ENCODE peak calls at places on chromosome 22, in six cellular contexts. V is iris pigment epithelial cell; M is naive thymus-derived CD4-positive, alpha-beta T cell; Y is T-cell; P is HL-60; S is hippocampal formation. X is an unnamed sample.

GRCh38 chr22:29621761-29622526 is 18.5 kb downstream of the NF2 start:
- DNase-seq in V (peak), M (no peak), Y (no peak), P (no peak), S (no peak), X (no peak)

GRCh38 chr22:33579448-33580093 is 340.7 kb downstream of the LARGE1 start:
- DNase-seq in V (peak), M (no peak), Y (no peak), P (peak), S (no peak), X (no peak)

GRCh38 chr22:43425976-43426785 is 14.4 kb downstream of the MPPED1 start:
- DNase-seq in V (no peak), M (no peak), Y (no peak), P (no peak), S (no peak), X (no peak)

GRCh38 chr22:33296941-33297340 is 238.8 kb upstream of the SYN3 start:
- DNase-seq in V (no peak), M (no peak), Y (no peak), P (no peak), S (no peak), X (no peak)

GRCh38 chr22:25437414-25438160 is 126.9 kb upstream of the GRK3 start:
- DNase-seq in V (no peak), M (no peak), Y (no peak), P (no peak), S (no peak), X (no peak)

GRCh38 chr22:32619614-32620426 is 145.2 kb downstream of the FBXO7 start:
- DNase-seq in V (peak), M (no peak), Y (no peak), P (no peak), S (no peak), X (no peak)

GRCh38 chr22:40182231-40182835 is 4.6 kb downstream of the TNRC6B start:
- DNase-seq in V (no peak), M (no peak), Y (no peak), P (no peak), S (no peak), X (no peak)

GRCh38 chr22:44550666-44551491 is 52.8 kb upstream of the RTL6 start:
- DNase-seq in V (peak), M (no peak), Y (no peak), P (peak), S (no peak), X (no peak)

GRCh38 chr22:21961886-21962654 is 9.4 kb upstream of the PPM1F start:
- DNase-seq in V (peak), M (no peak), Y (no peak), P (no peak), S (no peak), X (no peak)

GRCh38 chr22:46726066-46726985 is 11.7 kb downstream of the CERK start:
- DNase-seq in V (peak), M (no peak), Y (no peak), P (no peak), S (no peak), X (no peak)

GRCh38 chr22:49480340-49480739 is 347.3 kb downstream of the BRD1 start:
- DNase-seq in V (no peak), M (no peak), Y (no peak), P (no peak), S (no peak), X (no peak)

GRCh38 chr22:44180706-44181032 is at the start of gene PARVG:
- DNase-seq in V (no peak), M (peak), Y (peak), P (no peak), S (no peak), X (peak)

GRCh38 chr22:37923927-37924326 is 17.8 kb downstream of the MICALL1 start:
- DNase-seq in V (no peak), M (no peak), Y (no peak), P (no peak), S (no peak), X (no peak)

GRCh38 chr22:46382524-46382923 is 47.0 kb downstream of the TRMU start:
- DNase-seq in V (no peak), M (no peak), Y (no peak), P (no peak), S (no peak), X (no peak)

GRCh38 chr22:17742528-17742902 is 31.8 kb downstream of the BID start:
- DNase-seq in V (peak), M (peak), Y (peak), P (no peak), S (peak), X (peak)

GRCh38 chr22:49010086-49010863 is 817.4 kb downstream of the BRD1 start:
- DNase-seq in V (no peak), M (no peak), Y (no peak), P (no peak), S (no peak), X (no peak)

GRCh38 chr22:20254975-20255946 is 12.9 kb downstream of the RTN4R start:
- DNase-seq in V (no peak), M (no peak), Y (no peak), P (no peak), S (no peak), X (no peak)

GRCh38 chr22:22891139-22891621 is 3.6 kb downstream of the IGLL5 start:
- DNase-seq in V (no peak), M (no peak), Y (no peak), P (no peak), S (no peak), X (no peak)

GRCh38 chr22:22748297-22748743 is 103.9 kb downstream of the GGTLC2 start:
- DNase-seq in V (peak), M (no peak), Y (peak), P (peak), S (peak), X (peak)

GRCh38 chr22:46224044-46224746 is 25.9 kb downstream of the CDPF1 start:
- DNase-seq in V (no peak), M (no peak), Y (no peak), P (no peak), S (no peak), X (no peak)

GRCh38 chr22:28017859-28018258 is 98.8 kb upstream of the PITPNB start:
- DNase-seq in V (no peak), M (no peak), Y (no peak), P (no peak), S (no peak), X (no peak)

GRCh38 chr22:23077627-23078461 is 7.5 kb downstream of the GNAZ start:
- DNase-seq in V (no peak), M (no peak), Y (no peak), P (no peak), S (no peak), X (no peak)

GRCh38 chr22:49447837-49448236 is 379.8 kb downstream of the BRD1 start:
- DNase-seq in V (no peak), M (no peak), Y (no peak), P (no peak), S (no peak), X (no peak)

GRCh38 chr22:49009359-49010063 is 818.2 kb downstream of the BRD1 start:
- DNase-seq in V (no peak), M (no peak), Y (no peak), P (no peak), S (no peak), X (no peak)

GRCh38 chr22:21026783-21027692 is 5.3 kb downstream of the SLC7A4 start:
- DNase-seq in V (peak), M (no peak), Y (no peak), P (no peak), S (no peak), X (no peak)

GRCh38 chr22:46079093-46079860 is 71.0 kb upstream of the PPARA start:
- DNase-seq in V (no peak), M (no peak), Y (no peak), P (no peak), S (no peak), X (no peak)